ENCODE peak calls at places on chromosomes 7 and 10, in nine cellular contexts. S, R, L, U, B, V, T, J and I are unnamed samples.

GRCh38 chr7:111459065-111459756 is 103.1 kb downstream of the IMMP2L start:
- DNase-seq in S (no peak), R (no peak), L (no peak), U (no peak), B (no peak), V (no peak), T (no peak), J (no peak), I (no peak)

GRCh38 chr10:70122742-70123141 is 9.9 kb downstream of the AIFM2 start:
- DNase-seq in S (peak), R (no peak), L (no peak), U (no peak), B (peak), V (peak), T (no peak), J (no peak), I (no peak)

GRCh38 chr7:24425664-24426063 is 141.7 kb downstream of the NPY start:
- DNase-seq in S (no peak), R (no peak), L (no peak), U (no peak), B (no peak), V (no peak), T (no peak), J (no peak), I (no peak)

GRCh38 chr7:114663502-114663901 is 248.9 kb downstream of the FOXP2 start:
- DNase-seq in S (peak), R (no peak), L (no peak), U (peak), B (peak), V (peak), T (no peak), J (no peak), I (no peak)

GRCh38 chr7:83469076-83469475 is 179.9 kb downstream of the SEMA3E start:
- DNase-seq in S (no peak), R (no peak), L (no peak), U (no peak), B (no peak), V (peak), T (no peak), J (no peak), I (no peak)

GRCh38 chr10:72173635-72174296 is 42.0 kb upstream of the ANAPC16 start:
- DNase-seq in S (peak), R (no peak), L (no peak), U (no peak), B (no peak), V (peak), T (no peak), J (no peak), I (no peak)

GRCh38 chr7:121166885-121167284 is 161.9 kb upstream of the WNT16 start:
- DNase-seq in S (no peak), R (no peak), L (no peak), U (no peak), B (no peak), V (no peak), T (no peak), J (no peak), I (no peak)

GRCh38 chr7:128076831-128077271 is 45.6 kb upstream of the LRRC4 start:
- DNase-seq in S (no peak), R (no peak), L (peak), U (no peak), B (no peak), V (no peak), T (no peak), J (no peak), I (no peak)

GRCh38 chr10:8282340-8282739 is 227.9 kb downstream of the GATA3 start:
- DNase-seq in S (no peak), R (no peak), L (no peak), U (no peak), B (no peak), V (no peak), T (no peak), J (no peak), I (no peak)